ENCODE peak calls at places on chromosomes 12 and 14, in seven cellular contexts. E is HEK293T; V is lower leg skin; S is hypothalamus; L is stimulated activated CD4-positive, alpha-beta T cell treated with anti-CD3 and anti-CD28 coated beads, Interleukin-15, amount 100 ng/mL, for 1 hour; I is C1 segment of cervical spinal cord; A is DMS 273 treated with DMSO at 0.1 percent for 48 hours. J is an unnamed sample.

GRCh38 chr12:119075918-119076317 is 94.6 kb downstream of the SRRM4 start:
- DNase-seq in S (no peak), L (no peak), A (no peak), E (no peak), V (no peak), I (no peak), J (no peak)

GRCh38 chr12:41174602-41175001 is 13.5 kb upstream of the PDZRN4 start:
- DNase-seq in E (no peak), A (no peak), S (no peak), I (no peak), L (no peak), V (no peak), J (no peak)

GRCh38 chr12:5258498-5258897 is 173.4 kb upstream of the NTF3 start:
- DNase-seq in S (no peak), I (no peak), A (no peak), E (no peak), L (no peak), V (peak; percentile 75), J (no peak)

GRCh38 chr14:49946320-49947141 is 53.6 kb downstream of the ARF6 start:
- DNase-seq in E (no peak), S (no peak), V (no peak), I (peak; percentile 46), A (peak; percentile 95), L (no peak), J (no peak)

GRCh38 chr12:65414526-65414925 is 136.0 kb downstream of the MSRB3 start:
- DNase-seq in E (no peak), A (no peak), S (no peak), L (no peak), V (no peak), I (no peak), J (no peak)

GRCh38 chr12:40325349-40325960 is 100.7 kb downstream of the LRRK2 start:
- DNase-seq in I (peak; percentile 35), L (no peak), S (no peak), A (peak; percentile 15), V (no peak), E (peak; percentile 49), J (peak; percentile 8)

GRCh38 chr12:57175428-57176138 is 28.2 kb upstream of the LRP1-AS start:
- DNase-seq in I (peak; percentile 74), A (no peak), S (peak; percentile 84), L (peak; percentile 28), V (peak; percentile 81), E (peak; percentile 89), J (peak; percentile 87)

GRCh38 chr12:51910691-51911090 is 3.4 kb downstream of the ACVRL1 start:
- DNase-seq in L (no peak), I (no peak), V (no peak), E (no peak), S (no peak), A (no peak), J (no peak)

GRCh38 chr12:53506881-53507719 is at the start of gene NPFF:
- DNase-seq in I (no peak), S (no peak), L (no peak), V (no peak), E (no peak), A (no peak), J (no peak)

J was measured in K562.